ENCODE peak calls at places on chromosomes 3 and 15, in five cellular contexts. H, K, T, C and X are unnamed samples.

GRCh38 chr15:47685141-47685870 is 32.0 kb upstream of the SEMA6D start:
- DNase-seq in H (no peak), K (no peak), T (peak), C (no peak), X (no peak)

GRCh38 chr15:29854413-29854812 is 32.1 kb upstream of the TJP1 start:
- DNase-seq in H (no peak), K (no peak), T (no peak), C (no peak), X (no peak)

GRCh38 chr15:35481992-35482391 is 64.0 kb downstream of the DPH6 start:
- DNase-seq in H (no peak), K (peak), T (peak), C (no peak), X (peak)

GRCh38 chr3:125316949-125317348 is 58.2 kb downstream of the ZNF148 start:
- DNase-seq in H (no peak), K (no peak), T (no peak), C (no peak), X (no peak)

GRCh38 chr15:31932581-31932980 is 97.7 kb upstream of the CHRNA7 start:
- DNase-seq in H (no peak), K (no peak), T (no peak), C (no peak), X (no peak)

GRCh38 chr3:69452295-69452694 is 66.4 kb upstream of the FRMD4B start:
- DNase-seq in H (no peak), K (no peak), T (no peak), C (no peak), X (no peak)

GRCh38 chr3:146421814-146422748 is 47.3 kb downstream of the PLSCR2 start:
- DNase-seq in H (no peak), K (no peak), T (peak), C (no peak), X (no peak)

GRCh38 chr3:77380141-77380540 is 340.2 kb downstream of the ROBO2 start:
- DNase-seq in H (no peak), K (no peak), T (no peak), C (no peak), X (no peak)

GRCh38 chr3:75329713-75330112 is 334.4 kb upstream of the FRG2C start:
- DNase-seq in H (peak), K (no peak), T (no peak), C (no peak), X (no peak)

GRCh38 chr3:37751537-37751936 is 110.1 kb upstream of the CTDSPL start:
- DNase-seq in H (no peak), K (no peak), T (no peak), C (no peak), X (no peak)

GRCh38 chr15:69604050-69604378 is 151.4 kb downstream of the RPLP1 start:
- DNase-seq in H (no peak), K (peak), T (no peak), C (no peak), X (peak)

DNA sequence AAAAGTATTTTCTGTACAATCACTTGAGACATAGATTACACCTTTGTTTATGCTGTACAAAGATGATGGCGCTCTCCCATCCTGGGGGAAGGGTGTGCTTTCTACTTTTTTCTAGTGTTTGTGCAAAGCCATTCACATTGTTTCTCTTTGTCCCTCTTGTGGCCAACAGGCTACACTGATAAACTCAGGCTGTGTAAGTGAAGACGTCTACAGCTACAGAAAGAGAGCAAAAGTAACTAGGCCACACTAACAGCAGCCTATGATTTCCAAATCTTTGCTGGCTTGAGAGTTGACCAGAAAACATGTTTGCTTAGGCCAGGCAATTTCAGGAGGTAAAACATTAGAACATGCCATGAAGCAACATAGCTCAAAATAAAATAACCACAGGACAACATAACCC is 75.1 kb downstream of the FOXB1 start:
- DNase-seq in H (no peak), K (no peak), T (no peak), C (no peak), X (peak)
- TF ChIP-seq CTCF in H (peak), K (no peak), T (peak), C (no peak), X (peak)

DNA sequence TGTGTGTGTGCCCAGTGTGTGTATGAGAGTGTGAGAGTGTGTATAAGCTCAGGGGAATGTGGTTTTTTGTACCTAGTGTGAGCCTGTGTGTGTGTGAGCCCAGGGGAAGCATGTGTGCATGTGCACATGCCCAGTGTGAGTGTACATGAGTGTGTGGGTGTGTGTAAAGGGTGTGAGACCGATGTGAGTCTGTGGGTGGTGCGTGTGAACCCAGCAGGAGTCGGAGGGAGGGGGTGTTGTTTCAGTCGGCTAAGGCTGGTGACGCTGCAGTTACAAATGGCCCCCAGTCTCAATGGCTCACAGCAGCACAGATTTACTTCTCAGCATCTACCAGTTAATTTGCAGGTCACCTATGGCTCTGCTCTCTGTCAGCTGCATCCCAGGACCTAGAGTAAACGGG is 20.2 kb upstream of the SLC6A1 start:
- DNase-seq in H (no peak), K (no peak), T (no peak), C (no peak), X (no peak)
- TF ChIP-seq CTCF in H (no peak), K (no peak), T (no peak), C (no peak), X (no peak)

GRCh38 chr3:12484198-12484982 is at the start of gene TSEN2:
- DNase-seq in H (peak), K (peak), T (peak), C (peak), X (peak)
- TF ChIP-seq CTCF in H (no peak), K (no peak), T (peak), C (peak), X (no peak)

DNA sequence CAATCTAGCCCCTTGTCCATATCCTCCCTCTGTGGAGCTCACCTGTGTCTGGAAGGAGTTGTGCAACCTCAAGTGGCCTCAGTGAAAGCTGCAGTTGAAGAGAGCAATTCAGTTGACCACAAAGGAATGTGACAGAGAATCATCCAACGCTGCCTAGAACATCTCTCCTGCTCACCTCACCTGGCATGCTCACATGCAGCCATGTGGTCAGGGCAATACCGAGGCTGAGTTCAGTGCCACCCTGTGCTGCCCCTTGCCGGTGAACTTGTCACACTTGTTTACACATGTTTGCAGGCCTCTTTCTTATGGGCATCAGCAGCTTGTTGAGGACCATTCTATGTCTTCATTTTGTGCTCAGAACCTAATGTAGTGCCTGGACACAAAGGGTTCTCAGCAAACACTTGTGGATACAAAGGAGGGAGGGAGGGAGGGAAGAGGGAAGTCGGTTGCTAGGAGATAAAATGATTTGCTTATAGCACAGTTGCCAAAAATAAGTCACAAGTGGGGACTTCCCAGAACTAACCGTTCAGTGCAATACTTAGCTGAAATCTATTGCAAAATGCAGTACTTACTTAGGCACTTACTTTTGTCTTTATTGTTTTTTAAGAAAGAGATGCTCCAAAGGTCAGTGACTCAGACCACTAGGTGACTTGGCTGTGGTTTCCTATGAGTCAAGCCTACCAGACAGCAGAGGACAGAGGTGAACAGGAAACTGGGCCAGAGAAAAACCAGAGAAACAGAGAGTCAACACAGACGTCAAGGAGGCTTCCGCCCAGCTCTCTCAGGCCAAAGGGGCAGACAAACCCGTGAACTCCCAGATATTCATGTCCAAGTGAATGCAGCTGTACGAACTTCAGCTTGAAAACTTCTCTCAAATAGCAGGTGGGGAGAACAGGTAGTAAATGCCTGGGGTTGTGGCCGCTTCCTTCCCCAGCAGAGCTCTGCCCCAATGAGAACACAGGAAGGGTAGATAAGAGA is 227.8 kb upstream of the CTNNB1 start:
- DNase-seq in H (no peak), K (peak), T (peak), C (no peak), X (peak)
- TF ChIP-seq CTCF in H (no peak), K (no peak), T (no peak), C (no peak), X (no peak)

GRCh38 chr3:58564054-58564453 is 13.1 kb downstream of the FAM107A start:
- DNase-seq in H (no peak), K (no peak), T (no peak), C (no peak), X (no peak)

GRCh38 chr3:58564456-58565160 is 12.6 kb downstream of the FAM107A start:
- DNase-seq in H (no peak), K (peak), T (peak), C (no peak), X (no peak)

GRCh38 chr3:58562498-58562897 is 14.7 kb downstream of the FAM107A start:
- DNase-seq in H (no peak), K (no peak), T (no peak), C (peak), X (no peak)

GRCh38 chr3:58565621-58566397 is 11.4 kb downstream of the FAM107A start:
- DNase-seq in H (peak), K (peak), T (no peak), C (no peak), X (no peak)

DNA sequence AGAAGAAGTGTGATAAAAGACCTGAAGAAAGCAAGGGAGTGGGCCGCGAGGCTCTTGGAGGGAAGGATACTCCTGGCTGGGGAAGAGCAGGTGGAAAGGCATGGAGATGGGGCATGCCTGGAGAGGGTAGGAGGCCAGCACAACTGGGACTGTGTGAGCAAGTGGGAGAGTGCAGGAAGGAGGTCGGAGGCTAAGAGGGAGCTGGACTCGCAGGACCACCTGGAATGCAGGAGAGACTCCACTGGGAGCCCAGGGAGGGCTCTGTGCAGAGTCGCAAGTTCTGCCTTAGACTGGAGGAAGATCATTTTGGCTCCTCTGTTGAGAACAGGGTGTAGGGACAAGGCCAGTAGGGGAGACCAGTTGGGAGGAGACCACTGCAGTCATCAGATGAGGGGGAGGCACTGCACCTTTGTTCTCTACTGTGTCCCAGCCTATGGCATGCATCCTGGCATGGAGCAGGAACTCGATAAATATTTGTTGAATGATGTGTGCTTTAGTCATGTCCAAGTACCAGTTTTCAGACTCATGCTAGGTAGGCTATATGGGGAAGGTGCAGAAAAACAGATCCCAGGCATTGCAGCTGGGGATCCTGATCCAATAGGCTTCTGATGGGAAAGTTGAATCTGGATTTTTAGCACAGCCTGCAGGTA is 13.7 kb downstream of the FAM107A start:
- DNase-seq in H (no peak), K (peak), T (no peak), C (no peak), X (peak)
- TF ChIP-seq CTCF in H (no peak), K (no peak), T (no peak), C (no peak), X (no peak)

GRCh38 chr3:61559108-61559731 is 2.2 kb upstream of the PTPRG start:
- DNase-seq in H (no peak), K (no peak), T (no peak), C (no peak), X (no peak)

GRCh38 chr3:61562810-61563613 is 1.6 kb downstream of the PTPRG start:
- DNase-seq in H (peak), K (peak), T (no peak), C (no peak), X (no peak)

GRCh38 chr3:61562042-61562809 is 855 bp downstream of the PTPRG start:
- DNase-seq in H (peak), K (peak), T (no peak), C (no peak), X (no peak)

GRCh38 chr3:61561374-61562041 is at the start of gene PTPRG:
- DNase-seq in H (peak), K (peak), T (peak), C (peak), X (peak)

GRCh38 chr3:61560452-61561373 is 658 bp upstream of the PTPRG start:
- DNase-seq in H (peak), K (peak), T (no peak), C (peak), X (peak)
- TF ChIP-seq CTCF in H (no peak), K (no peak), T (no peak), C (no peak), X (no peak)

GRCh38 chr15:43441316-43441715 is 51.6 kb downstream of the TP53BP1 start:
- DNase-seq in H (no peak), K (no peak), T (no peak), C (no peak), X (no peak)

GRCh38 chr15:43446344-43446743 is 46.6 kb downstream of the TP53BP1 start:
- DNase-seq in H (no peak), K (no peak), T (no peak), C (no peak), X (no peak)

GRCh38 chr15:43436395-43436794 is 56.6 kb downstream of the TP53BP1 start:
- DNase-seq in H (no peak), K (no peak), T (no peak), C (no peak), X (no peak)

GRCh38 chr15:43439268-43439667 is 53.7 kb downstream of the TP53BP1 start:
- DNase-seq in H (no peak), K (no peak), T (no peak), C (no peak), X (no peak)

DNA sequence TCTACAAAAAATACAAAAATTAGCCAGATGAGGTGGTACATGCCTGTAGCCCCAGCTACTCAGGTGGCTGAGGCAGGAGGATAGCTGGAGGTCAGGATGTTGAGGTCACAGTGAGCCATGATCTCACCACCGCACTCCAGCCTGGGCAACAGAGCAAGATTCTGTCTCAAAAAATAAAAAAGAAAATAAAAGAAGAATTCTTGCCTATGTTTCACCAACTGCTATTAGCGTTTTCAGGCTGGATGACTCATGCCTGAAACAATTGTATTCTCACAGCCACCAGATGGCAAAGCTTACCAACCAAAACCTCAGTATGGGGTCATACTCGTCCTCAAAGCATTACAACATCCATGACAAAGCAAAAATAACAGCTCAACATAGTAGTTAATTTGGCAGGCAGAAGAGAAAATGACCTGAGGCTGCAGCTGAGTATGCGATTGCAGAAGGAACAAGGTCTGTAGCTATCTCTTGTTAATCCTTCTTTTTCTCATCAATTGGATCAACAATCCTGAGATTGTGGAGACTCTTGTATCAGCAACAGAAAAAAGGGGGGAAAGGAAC is 52.2 kb downstream of the TP53BP1 start:
- DNase-seq in H (no peak), K (peak), T (peak), C (no peak), X (peak)
- TF ChIP-seq CTCF in H (no peak), K (peak), T (peak), C (peak), X (no peak)

GRCh38 chr3:71537211-71537611 is 46.3 kb downstream of the FOXP1 start:
- DNase-seq in H (peak), K (no peak), T (peak), C (no peak), X (peak)

GRCh38 chr3:71542548-71543370 is 40.8 kb downstream of the FOXP1 start:
- DNase-seq in H (peak), K (peak), T (peak), C (peak), X (no peak)

GRCh38 chr3:71545330-71545729 is 38.2 kb downstream of the FOXP1 start:
- DNase-seq in H (no peak), K (no peak), T (no peak), C (no peak), X (no peak)

GRCh38 chr3:71543371-71544016 is 40.0 kb downstream of the FOXP1 start:
- DNase-seq in H (no peak), K (no peak), T (no peak), C (no peak), X (no peak)

DNA sequence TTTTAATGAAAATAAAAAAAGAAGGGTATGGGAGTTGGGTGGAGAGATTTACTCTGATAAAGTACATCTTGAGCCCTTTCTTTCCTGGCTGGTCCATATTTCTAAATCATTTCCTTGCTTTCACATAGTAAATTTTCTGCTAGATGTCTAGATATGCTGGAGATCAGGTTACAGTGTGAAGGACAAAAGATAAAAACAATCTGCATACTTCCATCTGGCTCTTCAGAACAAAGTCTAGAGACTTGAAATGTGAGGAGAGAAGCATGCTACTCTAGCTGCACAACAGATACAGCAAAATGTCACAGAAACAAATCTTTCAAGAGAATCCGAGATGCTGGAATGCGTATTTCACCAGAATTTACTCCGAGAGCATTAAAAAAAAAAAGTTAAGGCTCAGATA is 42.2 kb downstream of the FOXP1 start:
- DNase-seq in H (no peak), K (no peak), T (no peak), C (no peak), X (no peak)
- TF ChIP-seq CTCF in H (no peak), K (no peak), T (no peak), C (no peak), X (no peak)

GRCh38 chr15:61483599-61483998 is 254.5 kb upstream of the RORA start:
- DNase-seq in H (no peak), K (no peak), T (no peak), C (no peak), X (no peak)
- TF ChIP-seq CTCF in H (no peak), K (no peak), T (no peak), C (no peak), X (no peak)